ENCODE peak calls at places on chromosomes 4 and X, in five cellular contexts. L is PC-3, H is heart right ventricle, T is lower lobe of right lung, O is GM23248. R is an unnamed sample. For H3K27me3 and H3K36me3, the result is how much of the 10 kb centered on the place peaks cover.

GRCh38 chr4:6032249-6033244 is 14.3 kb upstream of the C4orf50 start:
- DNase-seq in H (no peak), O (no peak), L (no peak), T (no peak), R (no peak)

GRCh38 chr4:57499786-57500185 is 389.6 kb upstream of the IGFBP7 start:
- DNase-seq in T (no peak), H (no peak), O (peak), L (peak), R (peak)

GRCh38 chr4:7156273-7157139 is 35.8 kb upstream of the SORCS2 start:
- DNase-seq in H (peak), T (peak), L (peak), O (peak), R (peak)

GRCh38 chr4:54961357-54961975 is 163.9 kb downstream of the KDR start:
- DNase-seq in T (no peak), O (peak), H (no peak), L (peak), R (peak)

GRCh38 chr4:26145212-26145611 is 175.6 kb upstream of the RBPJ start:
- DNase-seq in O (no peak), L (peak), H (no peak), T (no peak), R (no peak)

GRCh38 chr4:76703123-76703490 is 194.8 kb downstream of the SOWAHB start:
- DNase-seq in T (no peak), O (peak), H (no peak), L (peak), R (no peak)

GRCh38 chr4:147052361-147052760 is 106.7 kb upstream of the TTC29 start:
- DNase-seq in T (no peak), H (no peak), L (peak), O (no peak), R (no peak)

GRCh38 chrX:120840826-120841225 is 34.8 kb downstream of the CT47B1 start:
- DNase-seq in T (no peak), L (peak), H (no peak), O (peak), R (peak)

GRCh38 chr4:22754091-22754490 is 61.4 kb downstream of the GBA3 start:
- DNase-seq in O (no peak), T (no peak), H (no peak), L (no peak), R (no peak)

GRCh38 chr4:186159613-186160012 is 31.8 kb upstream of the CYP4V2 start:
- DNase-seq in T (no peak), H (no peak), O (no peak), L (no peak), R (no peak)

GRCh38 chr4:98930311-98930865 is 1.5 kb upstream of the EIF4E start:
- DNase-seq in H (no peak), L (no peak), O (no peak), T (no peak), R (no peak)

GRCh38 chr4:54802336-54802735 is 144.6 kb downstream of the KIT start:
- DNase-seq in O (peak), L (no peak), H (no peak), T (no peak), R (no peak)

GRCh38 chr4:153541426-153542096 is 75.4 kb downstream of the TMEM131L start:
- DNase-seq in T (no peak), O (peak), L (peak), H (no peak), R (peak)

GRCh38 chr4:14064969-14065368 is 437.4 kb upstream of the BOD1L1 start:
- DNase-seq in O (no peak), T (no peak), L (no peak), H (no peak), R (no peak)

GRCh38 chr4:30839583-30840520 is 119.7 kb downstream of the PCDH7 start:
- DNase-seq in O (no peak), T (no peak), H (no peak), L (peak), R (peak)

GRCh38 chr4:139913995-139914394 is 240.0 kb downstream of the MAML3 start:
- DNase-seq in L (no peak), H (no peak), T (no peak), O (peak), R (peak)

GRCh38 chrX:38817004-38817703 is 15.9 kb downstream of the MID1IP1 start:
- DNase-seq in O (peak), T (peak), L (peak), H (peak), R (peak)

GRCh38 chrX:133249659-133250058 is 31.5 kb upstream of the TFDP3 start:
- DNase-seq in T (no peak), O (peak), L (peak), H (no peak), R (no peak)

GRCh38 chrX:115616943-115617563 is 56.1 kb downstream of the PLS3 start:
- DNase-seq in L (peak), T (no peak), O (peak), H (no peak), R (peak)

GRCh38 chr4:48831532-48832015 is 686 bp downstream of the OCIAD1 start:
- DNase-seq in H (no peak), L (no peak), T (no peak), O (peak), R (no peak)

GRCh38 chr4:4477796-4478195 is 64.1 kb downstream of the STX18 start:
- DNase-seq in T (no peak), O (no peak), L (peak), H (no peak), R (no peak)

GRCh38 chr4:121182296-121182695 is 18.2 kb upstream of the TNIP3 start:
- DNase-seq in T (no peak), L (peak), H (no peak), O (peak), R (peak)

GRCh38 chrX:40140706-40141499 is 43.1 kb upstream of the BCOR start:
- DNase-seq in O (peak), L (no peak), T (peak), H (no peak), R (no peak)

GRCh38 chr4:169033660-169034059 is 23.6 kb upstream of the CBR4 start:
- DNase-seq in T (no peak), O (no peak), H (no peak), L (no peak), R (no peak)

GRCh38 chr4:138555107-138555506 is 313.0 kb upstream of the SLC7A11 start:
- DNase-seq in O (no peak), L (peak), H (no peak), T (no peak), R (no peak)

GRCh38 chr4:73944061-73944875 is 37.6 kb downstream of the PF4 start:
- DNase-seq in O (peak), L (no peak), H (peak), T (peak), R (no peak)

GRCh38 chr4:81723927-81724587 is 252.3 kb upstream of the RASGEF1B start:
- DNase-seq in H (peak), L (no peak), O (no peak), T (no peak), R (peak)

GRCh38 chr4:76897522-76898384 is at the start of gene SOWAHB:
- DNase-seq in T (peak), L (peak), H (no peak), O (peak), R (no peak)

GRCh38 chr4:75477201-75477600 is 37.0 kb downstream of the RCHY1 start:
- DNase-seq in O (no peak), H (no peak), L (no peak), T (no peak), R (no peak)

GRCh38 chr4:74408639-74409038 is 36.3 kb upstream of the AREG start:
- DNase-seq in H (no peak), L (peak), T (no peak), O (peak), R (peak)

GRCh38 chr4:41877020-41877796 is 58.0 kb upstream of the TMEM33 start:
- DNase-seq in O (no peak), T (no peak), L (no peak), H (no peak), R (no peak)

GRCh38 chrX:12971282-12972003 is 3.5 kb upstream of the TMSB4X start:
- DNase-seq in O (no peak), L (no peak), T (peak), H (peak), R (no peak)

GRCh38 chr4:8585721-8586161 is 5.5 kb downstream of the GPR78 start:
- DNase-seq in T (peak), H (no peak), L (no peak), O (no peak), R (no peak)

GRCh38 chr4:150581611-150582010 is 340 bp upstream of the MAB21L2 start:
- DNase-seq in H (no peak), O (no peak), L (no peak), T (no peak), R (peak)

GRCh38 chr4:59698041-59698440 is 1502.1 kb upstream of the ADGRL3 start:
- DNase-seq in L (no peak), T (no peak), H (no peak), O (no peak), R (no peak)

GRCh38 chr4:67721770-67722597 is 21.0 kb upstream of the UBA6 start:
- DNase-seq in H (no peak), L (peak), T (no peak), O (no peak), R (peak)

GRCh38 chrX:71615056-71615455 is 3.3 kb downstream of the CXCR3 start:
- DNase-seq in L (no peak), T (no peak), H (no peak), O (no peak), R (no peak)

DNA sequence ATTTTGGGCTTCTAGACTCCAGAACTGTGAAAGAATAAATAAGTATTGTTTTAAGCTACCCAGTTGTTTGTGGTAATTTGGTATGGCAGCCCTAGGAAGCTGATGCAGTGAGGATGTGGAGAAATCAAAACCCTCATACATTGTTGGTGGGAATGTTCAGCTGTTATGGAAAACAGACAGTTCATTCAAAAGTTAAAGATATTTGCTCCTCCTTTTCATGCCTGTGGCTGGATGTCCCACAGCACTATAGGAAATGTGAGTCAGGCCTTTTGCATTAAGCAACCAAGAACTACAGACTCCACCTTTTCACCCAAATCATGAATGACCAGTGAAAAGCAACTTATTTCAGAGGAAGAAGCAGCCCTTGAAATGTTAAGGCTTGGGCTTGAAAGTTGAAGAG is 6.7 kb downstream of the BBS12 start:
- DNase-seq in L (peak), H (no peak), T (no peak), O (peak), R (peak)
- H3K27ac ChIP-seq in L (no peak), H (no peak), T (no peak), O (peak), R (peak)

DNA sequence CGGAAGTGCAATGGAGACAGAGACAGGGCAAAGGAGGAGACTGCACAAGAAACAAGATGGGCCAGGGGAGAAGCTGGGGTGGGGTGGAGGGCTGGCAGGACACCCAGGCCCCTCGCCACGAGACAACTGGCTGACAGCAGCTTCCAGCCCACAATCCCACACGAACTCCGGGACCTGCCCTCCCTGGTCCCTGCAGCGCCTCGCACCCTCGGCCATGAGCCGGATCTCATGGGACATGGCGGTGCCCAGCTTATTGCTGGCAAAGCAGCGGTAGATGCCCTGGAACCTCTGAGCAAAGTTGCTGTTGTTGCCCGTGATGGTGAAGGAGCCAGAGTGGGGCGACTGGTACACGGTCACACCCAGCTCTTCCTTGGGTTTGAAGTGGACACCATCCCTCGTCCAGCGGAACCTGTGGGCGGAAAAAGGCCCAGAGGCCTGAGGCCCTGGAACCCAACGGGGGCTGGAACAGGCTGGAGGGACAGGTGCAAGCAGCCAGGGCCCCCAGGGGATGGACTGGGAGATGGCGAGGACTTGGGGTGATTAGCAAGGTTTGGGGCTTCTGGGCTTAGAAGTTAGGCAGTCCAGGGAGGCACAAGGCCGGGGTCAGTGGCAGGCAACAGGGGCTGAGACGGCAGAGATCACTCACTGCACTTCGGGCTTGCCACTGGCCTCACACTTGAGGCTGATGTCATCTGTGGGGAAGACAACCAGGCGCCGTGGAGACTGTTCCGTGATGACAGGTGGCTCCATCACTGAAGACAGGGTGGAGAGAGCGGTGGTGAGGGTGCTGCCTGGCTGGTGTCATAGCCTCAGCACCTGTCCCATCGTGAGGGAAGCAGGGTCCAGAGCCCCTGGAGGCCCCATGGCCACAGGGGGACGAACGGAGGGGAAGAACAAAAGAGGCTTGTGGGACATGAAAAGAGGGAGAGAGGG is 13.8 kb downstream of the L1CAM start:
- DNase-seq in O (no peak), L (no peak), H (no peak), T (no peak), R (no peak)
- H3K27me3 ChIP-seq in O (under half), L (under half), H (under half), T (under half), R (under half)

GRCh38 chrX:3592184-3592583 is 121.3 kb downstream of the PRKX start:
- DNase-seq in O (no peak), H (no peak), T (no peak), L (no peak), R (no peak)

GRCh38 chrX:3598696-3599095 is 114.8 kb downstream of the PRKX start:
- DNase-seq in T (no peak), L (no peak), H (peak), O (no peak), R (no peak)

GRCh38 chrX:3603026-3603661 is 110.3 kb downstream of the PRKX start:
- DNase-seq in L (peak), O (no peak), H (no peak), T (no peak), R (no peak)

GRCh38 chrX:3599787-3600465 is 113.5 kb downstream of the PRKX start:
- DNase-seq in T (no peak), H (no peak), L (no peak), O (peak), R (no peak)

GRCh38 chrX:3598046-3598605 is 115.3 kb downstream of the PRKX start:
- DNase-seq in H (no peak), T (no peak), L (no peak), O (no peak), R (no peak)
- H3K36me3 ChIP-seq in H (under half), T (under half), L (under half), O (under half), R (under half)

DNA sequence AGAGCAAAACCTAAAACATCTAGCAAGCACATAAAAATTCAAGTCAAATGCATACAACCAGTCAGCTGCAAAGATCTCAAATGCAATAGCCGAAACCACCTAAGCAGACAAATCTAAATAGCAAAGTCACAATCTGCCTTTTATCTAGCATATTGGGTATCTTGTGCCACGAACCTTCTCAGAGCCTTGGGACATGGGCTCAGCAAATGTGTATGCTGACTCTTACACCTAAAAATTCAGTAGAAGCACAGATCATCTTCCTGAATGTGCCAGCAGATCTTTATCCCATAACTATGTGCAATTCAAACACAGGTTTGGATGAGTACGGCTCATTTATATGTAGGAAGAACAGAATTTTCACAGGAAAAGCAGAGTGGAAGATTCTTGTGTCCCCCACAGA is 492.1 kb downstream of the INPP4B start:
- DNase-seq in T (no peak), H (no peak), L (peak), O (peak), R (no peak)
- H3K27ac ChIP-seq in T (no peak), H (peak), L (peak), O (peak), R (no peak)

DNA sequence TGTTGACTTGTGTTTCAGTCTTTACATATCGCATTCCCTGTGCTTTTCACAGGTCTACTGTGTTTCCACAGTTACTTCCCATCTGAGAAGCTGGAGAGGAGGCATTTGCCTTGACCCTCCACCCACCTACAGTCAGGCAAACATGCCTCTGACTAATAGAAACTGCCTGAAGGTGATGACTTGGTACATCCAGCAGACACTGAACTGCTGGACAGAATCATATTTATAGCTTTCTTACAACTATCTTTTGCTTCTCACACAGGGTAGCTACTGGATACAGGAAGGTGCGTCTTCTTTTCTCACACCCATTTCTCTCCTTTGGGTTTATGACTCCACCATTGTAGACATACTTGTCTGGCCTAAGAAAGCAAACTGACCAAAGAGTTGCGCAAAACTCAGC is 58.0 kb downstream of the VGLL1 start:
- DNase-seq in O (peak), L (peak), H (no peak), T (no peak), R (no peak)
- H3K27me3 ChIP-seq in O (under half), L (under half), H (under half), T (under half), R (under half)

DNA sequence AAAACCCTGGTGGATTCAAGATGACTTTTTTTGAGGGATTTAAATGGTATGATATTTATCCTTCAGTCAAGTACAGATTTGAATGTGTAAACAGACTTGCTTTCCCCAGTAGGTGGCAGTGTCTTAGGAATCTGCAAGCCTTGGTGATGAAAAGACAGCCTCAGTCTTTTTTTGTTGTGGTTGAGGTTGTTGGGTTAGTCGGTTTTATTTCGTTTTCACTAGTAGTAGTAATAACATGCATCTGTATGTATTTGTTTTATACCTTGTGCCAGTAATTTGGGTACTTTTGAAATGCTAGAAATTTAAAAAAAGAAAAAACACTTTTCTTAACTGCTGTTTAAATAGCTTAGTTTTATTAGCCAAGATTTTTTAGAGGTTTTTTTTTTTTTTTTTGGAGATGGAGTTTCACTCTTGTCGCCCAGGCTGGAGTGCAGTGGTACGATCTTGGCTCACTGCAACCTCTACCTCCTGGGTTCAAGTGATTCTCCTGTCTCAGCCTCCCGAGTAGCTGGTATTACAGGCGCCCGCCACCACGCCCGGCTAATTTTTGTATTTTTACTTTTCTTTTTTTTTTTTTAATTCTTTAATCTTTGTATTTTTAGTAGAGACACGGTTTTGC is 39.2 kb downstream of the COPS4 start:
- DNase-seq in T (no peak), L (peak), H (peak), O (peak), R (peak)
- H3K36me3 ChIP-seq in T (half or more), L (under half), H (half or more), O (under half), R (under half)

GRCh38 chr4:152380919-152381318 is 155.0 kb downstream of the FBXW7 start:
- DNase-seq in O (no peak), L (no peak), H (no peak), T (no peak), R (no peak)
- H3K27ac ChIP-seq in O (no peak), L (no peak), H (peak), T (peak), R (no peak)

R was measured in brain microvascular endothelial cell.